ENCODE peak calls at places on chromosomes 16 and 17, in seven cellular contexts. T is lower lobe of right lung, K is A549, Y is ascending aorta, O is tibial artery, M is A673, U is OCI-LY7. C is an unnamed sample. For H3K4me1, the result is how much of the 10 kb centered on the place peaks cover.

GRCh38 chr17:71709271-71709670 is 411.5 kb upstream of the SOX9 start:
- DNase-seq in T (no peak), K (no peak), Y (no peak), O (no peak), M (no peak), U (no peak), C (no peak)

GRCh38 chr17:37300683-37301082 is 75.1 kb upstream of the C17orf78 start:
- DNase-seq in T (no peak), K (no peak), Y (no peak), O (no peak), M (no peak), U (no peak), C (no peak)

GRCh38 chr16:67327774-67328173 is 1.2 kb downstream of the LRRC36 start:
- DNase-seq in T (no peak), K (no peak), Y (no peak), O (no peak), M (no peak), U (no peak), C (no peak)

GRCh38 chr16:57145964-57146647 is 39.7 kb downstream of the PSME3IP1 start:
- DNase-seq in T (no peak), K (no peak), Y (no peak), O (no peak), M (no peak), U (no peak), C (no peak)

GRCh38 chr16:11056090-11056988 is 112.0 kb downstream of the CLEC16A start:
- DNase-seq in T (no peak), K (no peak), Y (no peak), O (no peak), M (no peak), U (no peak), C (no peak)

GRCh38 chr16:28863929-28864886 is 565 bp downstream of the SH2B1 start:
- DNase-seq in T (no peak), K (no peak), Y (no peak), O (no peak), M (no peak), U (no peak), C (no peak)

GRCh38 chr17:80829166-80829813 is 162.4 kb upstream of the CHMP6 start:
- DNase-seq in T (no peak), K (no peak), Y (peak), O (no peak), M (no peak), U (no peak), C (no peak)

GRCh38 chr17:80826955-80827645 is 164.5 kb upstream of the CHMP6 start:
- DNase-seq in T (no peak), K (peak), Y (peak), O (peak), M (peak), U (no peak), C (peak)

GRCh38 chr17:58587713-58588117 is 73.3 kb upstream of the MTMR4 start:
- DNase-seq in T (peak), K (peak), Y (peak), O (peak), M (peak), U (peak), C (no peak)

GRCh38 chr17:29495011-29495410 is 71.8 kb downstream of the ABHD15 start:
- DNase-seq in T (no peak), K (no peak), Y (no peak), O (no peak), M (no peak), U (no peak), C (no peak)

GRCh38 chr17:82153745-82154375 is 55.8 kb upstream of the FASN start:
- DNase-seq in T (peak), K (peak), Y (peak), O (peak), M (peak), U (peak), C (no peak)

GRCh38 chr16:84898447-84898846 is 78.7 kb downstream of the CRISPLD2 start:
- DNase-seq in T (no peak), K (peak), Y (no peak), O (no peak), M (no peak), U (no peak), C (peak)

GRCh38 chr16:70638814-70639792 is 7.3 kb upstream of the IL34 start:
- DNase-seq in T (no peak), K (no peak), Y (peak), O (no peak), M (no peak), U (no peak), C (no peak)

GRCh38 chr17:81070541-81071246 is 35.7 kb downstream of the BAIAP2 start:
- DNase-seq in T (no peak), K (no peak), Y (no peak), O (no peak), M (no peak), U (no peak), C (no peak)

GRCh38 chr16:772959-773358 is 12.4 kb downstream of the MSLN start:
- DNase-seq in T (no peak), K (no peak), Y (no peak), O (no peak), M (no peak), U (no peak), C (no peak)
- TF ChIP-seq CTCF in T (no peak), K (no peak), Y (no peak), O (no peak), M (no peak), U (no peak), C (no peak)

GRCh38 chr17:38877130-38877851 is 7.4 kb downstream of the LASP1 start:
- DNase-seq in T (peak), K (no peak), Y (no peak), O (no peak), M (peak), U (peak), C (no peak)

GRCh38 chr17:38873646-38874380 is 4.0 kb downstream of the LASP1 start:
- DNase-seq in T (no peak), K (peak), Y (no peak), O (no peak), M (no peak), U (no peak), C (no peak)

GRCh38 chr17:38875477-38876080 is 5.7 kb downstream of the LASP1 start:
- DNase-seq in T (no peak), K (no peak), Y (no peak), O (no peak), M (peak), U (no peak), C (no peak)

GRCh38 chr17:38872671-38873385 is 3.0 kb downstream of the LASP1 start:
- DNase-seq in T (no peak), K (peak), Y (no peak), O (no peak), M (no peak), U (no peak), C (no peak)

GRCh38 chr17:38874505-38875419 is 4.9 kb downstream of the LASP1 start:
- DNase-seq in T (no peak), K (no peak), Y (no peak), O (no peak), M (no peak), U (no peak), C (no peak)
- H3K4me1 ChIP-seq in T (half or more), K (half or more), Y (under half), O (half or more), M (under half), U (half or more), C (half or more)

GRCh38 chr16:75591001-75591852 is 25.0 kb downstream of the GABARAPL2 start:
- DNase-seq in T (no peak), K (no peak), Y (peak), O (peak), M (peak), U (no peak), C (no peak)
- TF ChIP-seq CTCF in T (no peak), K (no peak), Y (no peak), O (no peak), M (no peak), U (no peak), C (no peak)

GRCh38 chr16:85965125-85965524 is 66.2 kb downstream of the IRF8 start:
- DNase-seq in T (no peak), K (no peak), Y (no peak), O (no peak), M (no peak), U (no peak), C (no peak)
- H3K4me1 ChIP-seq in T (under half), K (under half), Y (under half), O (under half), M (under half), U (under half), C (under half)

GRCh38 chr17:79126139-79126538 is 51.5 kb downstream of the ENGASE start:
- DNase-seq in T (no peak), K (no peak), Y (no peak), O (no peak), M (no peak), U (peak), C (no peak)
- TF ChIP-seq CTCF in T (no peak), K (peak), Y (no peak), O (no peak), M (peak), U (peak), C (no peak)

C was measured in keratinocyte.